ENCODE peak calls at places on chromosomes 4 and X, in six cellular contexts. One of them, this sample, is unnamed.

GRCh38 chr4:6925357-6925836 is 15.8 kb downstream of the TBC1D14 start:
- DNase-seq in transverse colon: no peak
- DNase-seq in brain microvascular endothelial cell: no peak
- DNase-seq in progenitor cell of endocrine pancreas: no peak
- DNase-seq in NCI-H1417: no peak
- DNase-seq in stimulated activated CD4-positive, alpha-beta T cell treated with anti-CD3 and anti-CD28 coated beads, Interleukin-12 subunit alpha, Interleukin-12 subunit beta, amount 100 ng/mL, for 48 hours: no peak
- DNase-seq in this sample: no peak

GRCh38 chr4:128859887-128860774 is 50.6 kb downstream of the JADE1 start:
- DNase-seq in NCI-H1417: no peak
- DNase-seq in progenitor cell of endocrine pancreas: no peak
- DNase-seq in stimulated activated CD4-positive, alpha-beta T cell treated with anti-CD3 and anti-CD28 coated beads, Interleukin-12 subunit alpha, Interleukin-12 subunit beta, amount 100 ng/mL, for 48 hours: no peak
- DNase-seq in brain microvascular endothelial cell: no peak
- DNase-seq in transverse colon: no peak
- DNase-seq in this sample: no peak

GRCh38 chrX:152588206-152588605 is 49.5 kb upstream of the GABRQ start:
- DNase-seq in brain microvascular endothelial cell: no peak
- DNase-seq in stimulated activated CD4-positive, alpha-beta T cell treated with anti-CD3 and anti-CD28 coated beads, Interleukin-12 subunit alpha, Interleukin-12 subunit beta, amount 100 ng/mL, for 48 hours: no peak
- DNase-seq in transverse colon: no peak
- DNase-seq in NCI-H1417: no peak
- DNase-seq in progenitor cell of endocrine pancreas: no peak
- DNase-seq in this sample: no peak

GRCh38 chrX:38400401-38400910 is 48.1 kb downstream of the OTC start:
- DNase-seq in brain microvascular endothelial cell: no peak
- DNase-seq in progenitor cell of endocrine pancreas: no peak
- DNase-seq in transverse colon: no peak
- DNase-seq in NCI-H1417: no peak
- DNase-seq in stimulated activated CD4-positive, alpha-beta T cell treated with anti-CD3 and anti-CD28 coated beads, Interleukin-12 subunit alpha, Interleukin-12 subunit beta, amount 100 ng/mL, for 48 hours: no peak
- DNase-seq in this sample: no peak

GRCh38 chr4:3372264-3372932 is 69.4 kb upstream of the HGFAC start:
- DNase-seq in brain microvascular endothelial cell: no peak
- DNase-seq in transverse colon: no peak
- DNase-seq in stimulated activated CD4-positive, alpha-beta T cell treated with anti-CD3 and anti-CD28 coated beads, Interleukin-12 subunit alpha, Interleukin-12 subunit beta, amount 100 ng/mL, for 48 hours: no peak
- DNase-seq in NCI-H1417: no peak
- DNase-seq in progenitor cell of endocrine pancreas: no peak
- DNase-seq in this sample: no peak

GRCh38 chr4:128322986-128323385 is 35.4 kb upstream of the PGRMC2 start:
- DNase-seq in NCI-H1417: no peak
- DNase-seq in progenitor cell of endocrine pancreas: no peak
- DNase-seq in brain microvascular endothelial cell: peak
- DNase-seq in stimulated activated CD4-positive, alpha-beta T cell treated with anti-CD3 and anti-CD28 coated beads, Interleukin-12 subunit alpha, Interleukin-12 subunit beta, amount 100 ng/mL, for 48 hours: no peak
- DNase-seq in transverse colon: no peak
- DNase-seq in this sample: peak

GRCh38 chr4:102642571-102643298 is 118.0 kb downstream of the MANBA start:
- DNase-seq in transverse colon: no peak
- DNase-seq in brain microvascular endothelial cell: no peak
- DNase-seq in NCI-H1417: no peak
- DNase-seq in progenitor cell of endocrine pancreas: no peak
- DNase-seq in stimulated activated CD4-positive, alpha-beta T cell treated with anti-CD3 and anti-CD28 coated beads, Interleukin-12 subunit alpha, Interleukin-12 subunit beta, amount 100 ng/mL, for 48 hours: no peak
- DNase-seq in this sample: no peak

GRCh38 chr4:1608821-1609500 is 75.2 kb downstream of the FAM53A start:
- DNase-seq in progenitor cell of endocrine pancreas: no peak
- DNase-seq in transverse colon: no peak
- DNase-seq in brain microvascular endothelial cell: no peak
- DNase-seq in NCI-H1417: no peak
- DNase-seq in stimulated activated CD4-positive, alpha-beta T cell treated with anti-CD3 and anti-CD28 coated beads, Interleukin-12 subunit alpha, Interleukin-12 subunit beta, amount 100 ng/mL, for 48 hours: no peak
- DNase-seq in this sample: no peak

GRCh38 chrX:45903781-45904201 is 641.4 kb downstream of the ZNF674 start:
- DNase-seq in transverse colon: no peak
- DNase-seq in NCI-H1417: peak
- DNase-seq in brain microvascular endothelial cell: no peak
- DNase-seq in stimulated activated CD4-positive, alpha-beta T cell treated with anti-CD3 and anti-CD28 coated beads, Interleukin-12 subunit alpha, Interleukin-12 subunit beta, amount 100 ng/mL, for 48 hours: no peak
- DNase-seq in progenitor cell of endocrine pancreas: no peak
- DNase-seq in this sample: no peak

GRCh38 chr4:110510955-110511544 is 35.1 kb downstream of the ENPEP start:
- DNase-seq in stimulated activated CD4-positive, alpha-beta T cell treated with anti-CD3 and anti-CD28 coated beads, Interleukin-12 subunit alpha, Interleukin-12 subunit beta, amount 100 ng/mL, for 48 hours: no peak
- DNase-seq in transverse colon: no peak
- DNase-seq in progenitor cell of endocrine pancreas: no peak
- DNase-seq in brain microvascular endothelial cell: no peak
- DNase-seq in NCI-H1417: peak
- DNase-seq in this sample: peak

GRCh38 chrX:143429831-143430230 is 87.4 kb downstream of the SPANXN3 start:
- DNase-seq in progenitor cell of endocrine pancreas: no peak
- DNase-seq in NCI-H1417: no peak
- DNase-seq in brain microvascular endothelial cell: no peak
- DNase-seq in transverse colon: no peak
- DNase-seq in stimulated activated CD4-positive, alpha-beta T cell treated with anti-CD3 and anti-CD28 coated beads, Interleukin-12 subunit alpha, Interleukin-12 subunit beta, amount 100 ng/mL, for 48 hours: no peak
- DNase-seq in this sample: no peak

GRCh38 chrX:40172169-40172979 is 74.6 kb upstream of the BCOR start:
- DNase-seq in brain microvascular endothelial cell: no peak
- DNase-seq in progenitor cell of endocrine pancreas: no peak
- DNase-seq in NCI-H1417: no peak
- DNase-seq in stimulated activated CD4-positive, alpha-beta T cell treated with anti-CD3 and anti-CD28 coated beads, Interleukin-12 subunit alpha, Interleukin-12 subunit beta, amount 100 ng/mL, for 48 hours: no peak
- DNase-seq in transverse colon: peak
- DNase-seq in this sample: no peak

GRCh38 chr4:152500798-152501434 is 35.0 kb downstream of the FBXW7 start:
- DNase-seq in progenitor cell of endocrine pancreas: peak
- DNase-seq in stimulated activated CD4-positive, alpha-beta T cell treated with anti-CD3 and anti-CD28 coated beads, Interleukin-12 subunit alpha, Interleukin-12 subunit beta, amount 100 ng/mL, for 48 hours: peak
- DNase-seq in NCI-H1417: peak
- DNase-seq in transverse colon: peak
- DNase-seq in brain microvascular endothelial cell: peak
- DNase-seq in this sample: peak

GRCh38 chrX:137915466-137915865 is 349.5 kb downstream of the ZIC3 start:
- DNase-seq in progenitor cell of endocrine pancreas: no peak
- DNase-seq in transverse colon: no peak
- DNase-seq in NCI-H1417: no peak
- DNase-seq in stimulated activated CD4-positive, alpha-beta T cell treated with anti-CD3 and anti-CD28 coated beads, Interleukin-12 subunit alpha, Interleukin-12 subunit beta, amount 100 ng/mL, for 48 hours: no peak
- DNase-seq in brain microvascular endothelial cell: no peak
- DNase-seq in this sample: no peak

GRCh38 chr4:54930226-54930625 is 195.2 kb downstream of the KDR start:
- DNase-seq in stimulated activated CD4-positive, alpha-beta T cell treated with anti-CD3 and anti-CD28 coated beads, Interleukin-12 subunit alpha, Interleukin-12 subunit beta, amount 100 ng/mL, for 48 hours: no peak
- DNase-seq in transverse colon: no peak
- DNase-seq in brain microvascular endothelial cell: peak
- DNase-seq in progenitor cell of endocrine pancreas: no peak
- DNase-seq in NCI-H1417: no peak
- DNase-seq in this sample: no peak

GRCh38 chr4:17934286-17934685 is 87.3 kb downstream of the LCORL start:
- DNase-seq in NCI-H1417: no peak
- DNase-seq in stimulated activated CD4-positive, alpha-beta T cell treated with anti-CD3 and anti-CD28 coated beads, Interleukin-12 subunit alpha, Interleukin-12 subunit beta, amount 100 ng/mL, for 48 hours: no peak
- DNase-seq in transverse colon: no peak
- DNase-seq in brain microvascular endothelial cell: no peak
- DNase-seq in progenitor cell of endocrine pancreas: no peak
- DNase-seq in this sample: no peak

GRCh38 chr4:128615197-128615596 is 194.3 kb upstream of the JADE1 start:
- DNase-seq in NCI-H1417: no peak
- DNase-seq in progenitor cell of endocrine pancreas: no peak
- DNase-seq in stimulated activated CD4-positive, alpha-beta T cell treated with anti-CD3 and anti-CD28 coated beads, Interleukin-12 subunit alpha, Interleukin-12 subunit beta, amount 100 ng/mL, for 48 hours: no peak
- DNase-seq in brain microvascular endothelial cell: no peak
- DNase-seq in transverse colon: no peak
- DNase-seq in this sample: no peak

GRCh38 chr4:101393256-101393655 is 45.9 kb upstream of the PPP3CA start:
- DNase-seq in transverse colon: no peak
- DNase-seq in stimulated activated CD4-positive, alpha-beta T cell treated with anti-CD3 and anti-CD28 coated beads, Interleukin-12 subunit alpha, Interleukin-12 subunit beta, amount 100 ng/mL, for 48 hours: no peak
- DNase-seq in brain microvascular endothelial cell: no peak
- DNase-seq in progenitor cell of endocrine pancreas: no peak
- DNase-seq in NCI-H1417: no peak
- DNase-seq in this sample: peak

GRCh38 chr4:97153042-97153441 is 990.2 kb downstream of the STPG2 start:
- DNase-seq in brain microvascular endothelial cell: peak
- DNase-seq in progenitor cell of endocrine pancreas: no peak
- DNase-seq in NCI-H1417: no peak
- DNase-seq in transverse colon: no peak
- DNase-seq in stimulated activated CD4-positive, alpha-beta T cell treated with anti-CD3 and anti-CD28 coated beads, Interleukin-12 subunit alpha, Interleukin-12 subunit beta, amount 100 ng/mL, for 48 hours: no peak
- DNase-seq in this sample: peak

GRCh38 chr4:2934077-2934812 is 29.0 kb downstream of the NOP14 start:
- DNase-seq in stimulated activated CD4-positive, alpha-beta T cell treated with anti-CD3 and anti-CD28 coated beads, Interleukin-12 subunit alpha, Interleukin-12 subunit beta, amount 100 ng/mL, for 48 hours: no peak
- DNase-seq in brain microvascular endothelial cell: peak
- DNase-seq in progenitor cell of endocrine pancreas: no peak
- DNase-seq in NCI-H1417: peak
- DNase-seq in transverse colon: peak
- DNase-seq in this sample: no peak

GRCh38 chr4:8547108-8547911 is 32.9 kb upstream of the GPR78 start:
- DNase-seq in progenitor cell of endocrine pancreas: no peak
- DNase-seq in brain microvascular endothelial cell: peak
- DNase-seq in NCI-H1417: no peak
- DNase-seq in transverse colon: no peak
- DNase-seq in stimulated activated CD4-positive, alpha-beta T cell treated with anti-CD3 and anti-CD28 coated beads, Interleukin-12 subunit alpha, Interleukin-12 subunit beta, amount 100 ng/mL, for 48 hours: no peak
- DNase-seq in this sample: no peak

GRCh38 chr4:112144546-112145325 is 518 bp upstream of the FAM241A start:
- DNase-seq in progenitor cell of endocrine pancreas: no peak
- DNase-seq in stimulated activated CD4-positive, alpha-beta T cell treated with anti-CD3 and anti-CD28 coated beads, Interleukin-12 subunit alpha, Interleukin-12 subunit beta, amount 100 ng/mL, for 48 hours: no peak
- DNase-seq in NCI-H1417: peak
- DNase-seq in transverse colon: no peak
- DNase-seq in brain microvascular endothelial cell: no peak
- DNase-seq in this sample: no peak

GRCh38 chr4:52984469-52984868 is 122.4 kb downstream of the RASL11B start:
- DNase-seq in NCI-H1417: no peak
- DNase-seq in brain microvascular endothelial cell: no peak
- DNase-seq in stimulated activated CD4-positive, alpha-beta T cell treated with anti-CD3 and anti-CD28 coated beads, Interleukin-12 subunit alpha, Interleukin-12 subunit beta, amount 100 ng/mL, for 48 hours: no peak
- DNase-seq in transverse colon: no peak
- DNase-seq in progenitor cell of endocrine pancreas: no peak
- DNase-seq in this sample: no peak

GRCh38 chrX:71166461-71166860 is 21.8 kb downstream of the NLGN3 start:
- DNase-seq in NCI-H1417: no peak
- DNase-seq in transverse colon: no peak
- DNase-seq in brain microvascular endothelial cell: no peak
- DNase-seq in progenitor cell of endocrine pancreas: no peak
- DNase-seq in stimulated activated CD4-positive, alpha-beta T cell treated with anti-CD3 and anti-CD28 coated beads, Interleukin-12 subunit alpha, Interleukin-12 subunit beta, amount 100 ng/mL, for 48 hours: no peak
- DNase-seq in this sample: no peak

GRCh38 chrX:136475236-136475635 is 12.5 kb upstream of the BRS3 start:
- DNase-seq in stimulated activated CD4-positive, alpha-beta T cell treated with anti-CD3 and anti-CD28 coated beads, Interleukin-12 subunit alpha, Interleukin-12 subunit beta, amount 100 ng/mL, for 48 hours: no peak
- DNase-seq in NCI-H1417: no peak
- DNase-seq in transverse colon: no peak
- DNase-seq in progenitor cell of endocrine pancreas: no peak
- DNase-seq in brain microvascular endothelial cell: no peak
- DNase-seq in this sample: no peak

GRCh38 chr4:35695401-35695800 is 548.9 kb downstream of the ARAP2 start:
- DNase-seq in stimulated activated CD4-positive, alpha-beta T cell treated with anti-CD3 and anti-CD28 coated beads, Interleukin-12 subunit alpha, Interleukin-12 subunit beta, amount 100 ng/mL, for 48 hours: no peak
- DNase-seq in brain microvascular endothelial cell: no peak
- DNase-seq in transverse colon: no peak
- DNase-seq in NCI-H1417: no peak
- DNase-seq in progenitor cell of endocrine pancreas: no peak
- DNase-seq in this sample: no peak

GRCh38 chrX:103585421-103586313 is at the start of gene TCEAL4:
- DNase-seq in stimulated activated CD4-positive, alpha-beta T cell treated with anti-CD3 and anti-CD28 coated beads, Interleukin-12 subunit alpha, Interleukin-12 subunit beta, amount 100 ng/mL, for 48 hours: no peak
- DNase-seq in progenitor cell of endocrine pancreas: peak
- DNase-seq in transverse colon: peak
- DNase-seq in NCI-H1417: peak
- DNase-seq in brain microvascular endothelial cell: peak
- DNase-seq in this sample: no peak

GRCh38 chr4:90060039-90060438 is 67.2 kb upstream of the CCSER1 start:
- DNase-seq in transverse colon: no peak
- DNase-seq in NCI-H1417: no peak
- DNase-seq in progenitor cell of endocrine pancreas: no peak
- DNase-seq in brain microvascular endothelial cell: no peak
- DNase-seq in stimulated activated CD4-positive, alpha-beta T cell treated with anti-CD3 and anti-CD28 coated beads, Interleukin-12 subunit alpha, Interleukin-12 subunit beta, amount 100 ng/mL, for 48 hours: no peak
- DNase-seq in this sample: no peak

GRCh38 chrX:7263961-7264360 is 116.0 kb upstream of the PUDP start:
- DNase-seq in NCI-H1417: no peak
- DNase-seq in progenitor cell of endocrine pancreas: no peak
- DNase-seq in stimulated activated CD4-positive, alpha-beta T cell treated with anti-CD3 and anti-CD28 coated beads, Interleukin-12 subunit alpha, Interleukin-12 subunit beta, amount 100 ng/mL, for 48 hours: no peak
- DNase-seq in brain microvascular endothelial cell: no peak
- DNase-seq in transverse colon: no peak
- DNase-seq in this sample: no peak

GRCh38 chr4:88661724-88662123 is 35.9 kb downstream of the NAP1L5 start:
- DNase-seq in brain microvascular endothelial cell: peak
- DNase-seq in NCI-H1417: no peak
- DNase-seq in transverse colon: no peak
- DNase-seq in stimulated activated CD4-positive, alpha-beta T cell treated with anti-CD3 and anti-CD28 coated beads, Interleukin-12 subunit alpha, Interleukin-12 subunit beta, amount 100 ng/mL, for 48 hours: no peak
- DNase-seq in progenitor cell of endocrine pancreas: no peak
- DNase-seq in this sample: peak

GRCh38 chrX:149570668-149571067 is 16.6 kb downstream of the MAGEA9B start:
- DNase-seq in brain microvascular endothelial cell: peak
- DNase-seq in progenitor cell of endocrine pancreas: no peak
- DNase-seq in NCI-H1417: no peak
- DNase-seq in stimulated activated CD4-positive, alpha-beta T cell treated with anti-CD3 and anti-CD28 coated beads, Interleukin-12 subunit alpha, Interleukin-12 subunit beta, amount 100 ng/mL, for 48 hours: no peak
- DNase-seq in transverse colon: no peak
- DNase-seq in this sample: no peak

GRCh38 chrX:46180258-46180687 is 364.9 kb downstream of the ZNF674 start:
- DNase-seq in stimulated activated CD4-positive, alpha-beta T cell treated with anti-CD3 and anti-CD28 coated beads, Interleukin-12 subunit alpha, Interleukin-12 subunit beta, amount 100 ng/mL, for 48 hours: no peak
- DNase-seq in transverse colon: no peak
- DNase-seq in brain microvascular endothelial cell: peak
- DNase-seq in progenitor cell of endocrine pancreas: no peak
- DNase-seq in NCI-H1417: no peak
- DNase-seq in this sample: peak

GRCh38 chrX:30196322-30196721 is 19.0 kb upstream of the MAGEB2 start:
- DNase-seq in stimulated activated CD4-positive, alpha-beta T cell treated with anti-CD3 and anti-CD28 coated beads, Interleukin-12 subunit alpha, Interleukin-12 subunit beta, amount 100 ng/mL, for 48 hours: no peak
- DNase-seq in transverse colon: no peak
- DNase-seq in progenitor cell of endocrine pancreas: no peak
- DNase-seq in brain microvascular endothelial cell: peak
- DNase-seq in NCI-H1417: peak
- DNase-seq in this sample: no peak

GRCh38 chrX:43718081-43718480 is 62.0 kb downstream of the MAOA start:
- DNase-seq in NCI-H1417: no peak
- DNase-seq in progenitor cell of endocrine pancreas: no peak
- DNase-seq in transverse colon: no peak
- DNase-seq in brain microvascular endothelial cell: no peak
- DNase-seq in stimulated activated CD4-positive, alpha-beta T cell treated with anti-CD3 and anti-CD28 coated beads, Interleukin-12 subunit alpha, Interleukin-12 subunit beta, amount 100 ng/mL, for 48 hours: no peak
- DNase-seq in this sample: no peak

GRCh38 chr4:91527056-91527455 is 776.7 kb upstream of the GRID2 start:
- DNase-seq in brain microvascular endothelial cell: no peak
- DNase-seq in NCI-H1417: no peak
- DNase-seq in progenitor cell of endocrine pancreas: no peak
- DNase-seq in stimulated activated CD4-positive, alpha-beta T cell treated with anti-CD3 and anti-CD28 coated beads, Interleukin-12 subunit alpha, Interleukin-12 subunit beta, amount 100 ng/mL, for 48 hours: no peak
- DNase-seq in transverse colon: no peak
- DNase-seq in this sample: peak

GRCh38 chr4:82784615-82785247 is 13.9 kb downstream of the SCD5 start:
- DNase-seq in progenitor cell of endocrine pancreas: no peak
- DNase-seq in NCI-H1417: no peak
- DNase-seq in brain microvascular endothelial cell: peak
- DNase-seq in transverse colon: no peak
- DNase-seq in stimulated activated CD4-positive, alpha-beta T cell treated with anti-CD3 and anti-CD28 coated beads, Interleukin-12 subunit alpha, Interleukin-12 subunit beta, amount 100 ng/mL, for 48 hours: no peak
- DNase-seq in this sample: no peak

This sample was measured in retinal pigment epithelial cell.